ENCODE peak calls at places on chromosomes 2 and 18, in nine cellular contexts. I, Q, Z, F, W, B, D, E and C are unnamed samples.

GRCh38 chr2:12167525-12168317 is 421.3 kb downstream of the LPIN1 start:
- DNase-seq in I (peak), Q (no peak), Z (no peak), F (no peak), W (no peak), B (no peak), D (no peak), E (peak), C (no peak)

GRCh38 chr2:46942143-46942526 is 26.5 kb upstream of the MCFD2 start:
- DNase-seq in I (peak), Q (peak), Z (peak), F (peak), W (peak), B (peak), D (no peak), E (peak), C (no peak)

GRCh38 chr18:57438669-57439616 is 3.8 kb downstream of the ONECUT2 start:
- DNase-seq in I (no peak), Q (no peak), Z (no peak), F (no peak), W (no peak), B (no peak), D (no peak), E (peak), C (no peak)

GRCh38 chr2:231093956-231094355 is 30.9 kb downstream of the HTR2B start:
- DNase-seq in I (no peak), Q (no peak), Z (no peak), F (no peak), W (no peak), B (no peak), D (no peak), E (no peak), C (no peak)

GRCh38 chr18:9661564-9661963 is 46.5 kb upstream of the RAB31 start:
- DNase-seq in I (no peak), Q (no peak), Z (no peak), F (no peak), W (no peak), B (no peak), D (no peak), E (peak), C (no peak)

GRCh38 chr2:146804288-146804687 is 1040.5 kb upstream of the ACVR2A start:
- DNase-seq in I (no peak), Q (no peak), Z (no peak), F (no peak), W (no peak), B (no peak), D (no peak), E (no peak), C (no peak)

GRCh38 chr2:63735263-63735662 is 106.4 kb upstream of the UGP2 start:
- DNase-seq in I (no peak), Q (no peak), Z (no peak), F (no peak), W (no peak), B (no peak), D (no peak), E (no peak), C (no peak)

GRCh38 chr2:71417300-71418202 is 35.8 kb upstream of the DYSF start:
- DNase-seq in I (no peak), Q (no peak), Z (no peak), F (peak), W (no peak), B (no peak), D (no peak), E (no peak), C (no peak)

GRCh38 chr2:179410552-179411356 is 146.1 kb upstream of the SESTD1 start:
- DNase-seq in I (no peak), Q (peak), Z (peak), F (no peak), W (peak), B (peak), D (peak), E (peak), C (no peak)

GRCh38 chr18:79523221-79523737 is 127.5 kb downstream of the NFATC1 start:
- DNase-seq in I (no peak), Q (no peak), Z (peak), F (peak), W (peak), B (no peak), D (no peak), E (no peak), C (no peak)

GRCh38 chr2:85390941-85391669 is 19.1 kb downstream of the CAPG start:
- DNase-seq in I (no peak), Q (peak), Z (peak), F (peak), W (peak), B (no peak), D (no peak), E (peak), C (no peak)

GRCh38 chr18:10588975-10589374 is 63.1 kb downstream of the NAPG start:
- DNase-seq in I (no peak), Q (no peak), Z (no peak), F (no peak), W (no peak), B (no peak), D (no peak), E (no peak), C (no peak)

GRCh38 chr2:84300030-84301029 is 158.8 kb downstream of the SUCLG1 start:
- DNase-seq in I (no peak), Q (no peak), Z (no peak), F (no peak), W (no peak), B (no peak), D (no peak), E (no peak), C (no peak)

GRCh38 chr2:230410861-230411464 is 5.0 kb upstream of the SP100 start:
- DNase-seq in I (peak), Q (peak), Z (no peak), F (peak), W (no peak), B (no peak), D (no peak), E (no peak), C (no peak)

GRCh38 chr2:26246818-26247217 is 2.1 kb downstream of the HADHB start:
- DNase-seq in I (no peak), Q (no peak), Z (peak), F (no peak), W (no peak), B (no peak), D (no peak), E (peak), C (no peak)

GRCh38 chr18:60235164-60235563 is 137.4 kb downstream of the MC4R start:
- DNase-seq in I (no peak), Q (no peak), Z (no peak), F (no peak), W (no peak), B (no peak), D (no peak), E (no peak), C (no peak)

GRCh38 chr2:63790913-63791312 is 50.8 kb upstream of the UGP2 start:
- DNase-seq in I (no peak), Q (no peak), Z (no peak), F (no peak), W (no peak), B (no peak), D (peak), E (no peak), C (peak)

GRCh38 chr2:20538308-20539132 is 91.6 kb downstream of the RHOB start:
- DNase-seq in I (no peak), Q (no peak), Z (no peak), F (no peak), W (no peak), B (no peak), D (no peak), E (no peak), C (no peak)

GRCh38 chr2:205564761-205565160 is 117.5 kb upstream of the NRP2 start:
- DNase-seq in I (no peak), Q (no peak), Z (no peak), F (no peak), W (no peak), B (no peak), D (no peak), E (no peak), C (no peak)

GRCh38 chr2:128654404-128654803 is 335.7 kb upstream of the HS6ST1 start:
- DNase-seq in I (no peak), Q (no peak), Z (no peak), F (no peak), W (no peak), B (peak), D (no peak), E (peak), C (no peak)

GRCh38 chr18:8462651-8463185 is 146.5 kb upstream of the RAB12 start:
- DNase-seq in I (no peak), Q (no peak), Z (no peak), F (no peak), W (no peak), B (no peak), D (no peak), E (no peak), C (no peak)

GRCh38 chr2:147025611-147026010 is 819.2 kb upstream of the ACVR2A start:
- DNase-seq in I (no peak), Q (no peak), Z (no peak), F (no peak), W (no peak), B (no peak), D (no peak), E (peak), C (peak)

GRCh38 chr2:102052367-102052764 is 60.6 kb downstream of the IL1R2 start:
- DNase-seq in I (no peak), Q (no peak), Z (no peak), F (no peak), W (no peak), B (no peak), D (no peak), E (no peak), C (no peak)